ENCODE peak calls at places on chromosome 3, in four cellular contexts. J is cardiac fibroblast, K is right lobe of liver, B is keratinocyte. S is an unnamed sample.

GRCh38 chr3:34011171-34012101 is 213.0 kb downstream of the PDCD6IP start:
- DNase-seq in K (no peak), J (no peak), B (no peak), S (no peak)

GRCh38 chr3:156350786-156351185 is 204.1 kb downstream of the SSR3 start:
- DNase-seq in K (no peak), J (no peak), B (no peak), S (no peak)

GRCh38 chr3:100041328-100041749 is 73.0 kb downstream of the FILIP1L start:
- DNase-seq in K (no peak), J (peak), B (no peak), S (no peak)

GRCh38 chr3:17505856-17506255 is 236.6 kb downstream of the TBC1D5 start:
- DNase-seq in B (no peak), K (no peak), J (peak), S (no peak)

GRCh38 chr3:150061288-150062018 is 90.8 kb upstream of the PFN2 start:
- DNase-seq in K (no peak), B (no peak), J (no peak), S (no peak)

GRCh38 chr3:119181765-119182164 is 8.4 kb downstream of the UPK1B start:
- DNase-seq in B (peak), K (no peak), J (peak), S (no peak)

GRCh38 chr3:66140106-66140505 is 80.7 kb upstream of the SLC25A26 start:
- DNase-seq in B (no peak), K (no peak), J (no peak), S (no peak)

GRCh38 chr3:24185738-24186384 is 240.8 kb downstream of the NR1D2 start:
- DNase-seq in K (no peak), B (peak), J (peak), S (no peak)

GRCh38 chr3:88954853-88955252 is 152.6 kb upstream of the EPHA3 start:
- DNase-seq in J (no peak), K (no peak), B (no peak), S (no peak)

GRCh38 chr3:30683769-30684168 is 77.4 kb downstream of the TGFBR2 start:
- DNase-seq in B (no peak), K (no peak), J (no peak), S (no peak)

GRCh38 chr3:126313580-126314304 is 43.5 kb downstream of the KLF15 start:
- DNase-seq in J (peak), B (no peak), K (no peak), S (peak)

GRCh38 chr3:108453541-108454057 is 56.8 kb downstream of the MYH15 start:
- DNase-seq in K (no peak), J (no peak), B (no peak), S (no peak)

GRCh38 chr3:6861331-6861988 is 545 bp downstream of the GRM7 start:
- DNase-seq in K (no peak), B (no peak), J (no peak), S (no peak)

GRCh38 chr3:168152149-168152548 is 56.4 kb upstream of the GOLIM4 start:
- DNase-seq in K (no peak), B (no peak), J (no peak), S (no peak)

GRCh38 chr3:161104561-161105551 is at the start of gene B3GALNT1:
- DNase-seq in B (no peak), J (peak), K (peak), S (peak)

GRCh38 chr3:27726240-27726639 is 4.1 kb upstream of the EOMES start:
- DNase-seq in K (no peak), B (no peak), J (no peak), S (no peak)

GRCh38 chr3:195179782-195180489 is 91.0 kb downstream of the XXYLT1 start:
- DNase-seq in B (no peak), J (no peak), K (no peak), S (no peak)

GRCh38 chr3:174533286-174533685 is 325.8 kb upstream of the NAALADL2 start:
- DNase-seq in K (no peak), B (no peak), J (no peak), S (no peak)

GRCh38 chr3:73727117-73727802 is 102.5 kb upstream of the PDZRN3 start:
- DNase-seq in J (peak), B (no peak), K (no peak), S (no peak)

GRCh38 chr3:34016925-34017592 is 218.6 kb downstream of the PDCD6IP start:
- DNase-seq in B (no peak), J (no peak), K (no peak), S (no peak)

GRCh38 chr3:187318819-187319616 is 27.5 kb upstream of the MASP1 start:
- DNase-seq in J (peak), K (no peak), B (peak), S (no peak)

GRCh38 chr3:116863270-116863770 is 153.7 kb downstream of the TUSC7 start:
- DNase-seq in K (no peak), J (no peak), B (no peak), S (no peak)

GRCh38 chr3:97009427-97010019 is 195.1 kb downstream of the EPHA6 start:
- DNase-seq in K (no peak), J (no peak), B (no peak), S (no peak)

GRCh38 chr3:46316258-46316657 is 37.7 kb upstream of the CCR2 start:
- DNase-seq in J (no peak), K (no peak), B (no peak), S (no peak)

GRCh38 chr3:108552267-108553159 is 36.7 kb downstream of the CIP2A start:
- DNase-seq in B (no peak), J (peak), K (no peak), S (no peak)

GRCh38 chr3:174957581-174958001 is 98.5 kb downstream of the NAALADL2 start:
- DNase-seq in K (no peak), B (peak), J (peak), S (no peak)

GRCh38 chr3:59212128-59212764 is 162.4 kb upstream of the CFAP20DC start:
- DNase-seq in B (no peak), J (peak), K (no peak), S (no peak)

GRCh38 chr3:17730318-17730967 is 12.0 kb downstream of the TBC1D5 start:
- DNase-seq in K (peak), J (peak), B (no peak), S (no peak)

GRCh38 chr3:41682996-41683395 is 278.9 kb downstream of the ULK4 start:
- DNase-seq in K (no peak), J (peak), B (no peak), S (no peak)

GRCh38 chr3:43073116-43073835 is 32.6 kb downstream of the POMGNT2 start:
- DNase-seq in K (no peak), J (no peak), B (no peak), S (no peak)

GRCh38 chr3:125185758-125186245 is 26.7 kb downstream of the SLC12A8 start:
- DNase-seq in K (no peak), J (no peak), B (no peak), S (no peak)

GRCh38 chr3:19931767-19932188 is 2.2 kb downstream of the EFHB start:
- DNase-seq in K (no peak), B (no peak), J (no peak), S (no peak)

GRCh38 chr3:133745981-133746721 is at the start of gene TF:
- DNase-seq in B (no peak), K (peak), J (peak), S (no peak)

GRCh38 chr3:126134219-126134975 is 46.0 kb downstream of the ALDH1L1 start:
- DNase-seq in K (peak), B (peak), J (peak), S (peak)

DNA sequence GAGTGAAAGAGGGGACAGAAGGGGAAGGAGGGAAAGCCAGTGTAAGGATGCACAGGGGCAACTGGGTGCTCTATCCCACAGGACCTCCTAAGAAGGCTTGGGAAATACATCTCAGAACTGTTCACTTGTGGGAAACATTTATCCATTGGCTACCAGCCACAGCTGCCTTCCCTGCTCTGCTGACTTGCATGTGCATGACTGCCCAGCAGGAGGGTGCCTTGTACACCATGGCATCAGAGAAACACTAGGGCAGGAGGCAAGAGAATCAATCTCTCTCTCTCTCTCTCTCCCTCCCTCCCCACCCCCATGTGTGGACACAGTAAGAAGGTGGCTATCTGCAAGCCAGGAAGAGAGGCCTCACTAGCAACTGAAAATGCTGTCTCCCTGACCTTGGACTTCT is 62.9 kb upstream of the ZBTB38 start:
- DNase-seq in K (no peak), J (peak), B (no peak), S (no peak)
- TF ChIP-seq CTCF in K (no peak), J (peak), B (peak), S (no peak)

GRCh38 chr3:173221010-173221409 is 80.0 kb upstream of the SPATA16 start:
- DNase-seq in K (no peak), B (no peak), J (peak), S (no peak)
- TF ChIP-seq CTCF in K (peak), B (no peak), J (peak), S (no peak)

DNA sequence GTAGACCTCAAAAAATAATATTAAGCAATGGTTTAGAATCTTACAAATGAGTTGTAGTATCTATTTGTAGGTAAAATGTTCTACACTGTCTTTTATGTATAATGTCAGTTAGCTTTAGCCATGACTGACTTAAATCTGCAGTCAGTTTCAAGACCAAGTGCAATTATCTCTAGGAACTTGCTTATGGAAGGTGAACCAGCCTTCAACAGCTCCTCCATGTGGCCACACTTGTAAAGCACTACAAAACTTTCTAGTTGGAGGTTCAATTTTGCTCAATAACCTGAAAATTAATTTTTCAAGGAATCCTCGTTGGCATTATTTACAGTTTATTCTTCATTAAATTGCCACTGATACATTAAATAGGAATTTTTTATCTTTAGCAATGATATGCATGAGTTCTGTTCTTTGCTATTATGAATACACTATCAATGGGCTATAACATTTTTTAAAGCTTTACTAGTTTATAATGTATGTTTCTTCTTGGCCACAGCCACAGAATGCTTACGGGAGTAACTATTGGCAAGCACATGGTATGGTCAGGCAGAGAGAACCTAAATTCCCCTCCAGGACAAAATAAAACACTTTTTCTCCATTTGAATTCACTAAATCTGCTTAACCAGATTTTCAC is 315.3 kb upstream of the UBE2E2 start:
- DNase-seq in K (no peak), J (peak), B (no peak), S (no peak)
- TF ChIP-seq CTCF in K (peak), J (peak), B (peak), S (no peak)

GRCh38 chr3:152348436-152349177 is 79.9 kb downstream of the MBNL1 start:
- DNase-seq in J (no peak), K (no peak), B (no peak), S (no peak)
- TF ChIP-seq CTCF in J (no peak), K (no peak), B (no peak), S (no peak)

DNA sequence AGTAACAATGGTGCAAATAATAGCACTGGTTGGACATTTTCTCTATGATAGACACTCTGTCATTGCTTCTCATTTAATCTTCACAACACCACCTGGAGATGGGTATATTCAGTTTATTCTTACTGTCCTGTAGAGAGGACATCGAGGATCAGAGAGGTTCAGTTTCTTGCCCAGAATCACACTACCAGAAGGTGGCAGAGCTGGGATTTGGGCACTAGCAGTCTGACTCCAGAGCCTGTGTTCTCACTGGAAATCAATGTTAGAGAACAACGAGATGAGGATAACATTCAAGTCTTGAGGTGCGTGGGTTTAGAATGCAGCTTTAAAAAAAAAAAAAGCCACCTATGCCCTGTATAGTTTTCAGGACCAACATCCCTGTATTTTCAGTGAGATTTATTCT is 127.8 kb downstream of the SYNPR start:
- DNase-seq in K (no peak), B (no peak), J (no peak), S (no peak)
- TF ChIP-seq CTCF in K (no peak), B (peak), J (no peak), S (no peak)